ENCODE peak calls at places on chromosome 16, in ten cellular contexts. One of them, this sample, is unnamed.
A peak's percentile ranks its signal among the peaks of the same experiment; 100 is the strongest.

GRCh38 chr16:80027007-80027965 is 426.7 kb upstream of the MAF start:
- DNase-seq in NCI-H1092: no peak
- DNase-seq in activated CD8-positive, alpha-beta memory T cell treated with anti-CD3 and anti-CD28 coated beads for 48 hours: peak; percentile 4
- DNase-seq in PC-3: peak; percentile 86
- DNase-seq in HEK293T: peak; percentile 40
- DNase-seq in CD4-positive, CD25-positive, alpha-beta regulatory T cell: peak; percentile 2
- DNase-seq in activated naive CD4-positive, alpha-beta T cell: no peak
- DNase-seq in tibial nerve: no peak
- DNase-seq in EL: peak; percentile 99
- DNase-seq in stimulated activated CD4-positive, alpha-beta T cell treated with anti-CD3 and anti-CD28 coated beads, Interleukin-15, amount 100 ng/mL, for 1 hour: peak; percentile 4
- DNase-seq in this sample: no peak

GRCh38 chr16:679808-680624 is at the start of gene STUB1:
- DNase-seq in NCI-H1092: peak; percentile 83
- DNase-seq in activated CD8-positive, alpha-beta memory T cell treated with anti-CD3 and anti-CD28 coated beads for 48 hours: peak; percentile 79
- DNase-seq in PC-3: peak; percentile 72
- DNase-seq in HEK293T: peak; percentile 80
- DNase-seq in CD4-positive, CD25-positive, alpha-beta regulatory T cell: peak; percentile 81
- DNase-seq in activated naive CD4-positive, alpha-beta T cell: peak; percentile 87
- DNase-seq in tibial nerve: peak; percentile 74
- DNase-seq in EL: peak; percentile 86
- DNase-seq in stimulated activated CD4-positive, alpha-beta T cell treated with anti-CD3 and anti-CD28 coated beads, Interleukin-15, amount 100 ng/mL, for 1 hour: peak; percentile 79
- DNase-seq in this sample: peak; percentile 87

GRCh38 chr16:85583491-85584181 is 29.5 kb upstream of the GSE1 start:
- DNase-seq in NCI-H1092: no peak
- DNase-seq in activated CD8-positive, alpha-beta memory T cell treated with anti-CD3 and anti-CD28 coated beads for 48 hours: no peak
- DNase-seq in PC-3: no peak
- DNase-seq in HEK293T: no peak
- DNase-seq in CD4-positive, CD25-positive, alpha-beta regulatory T cell: no peak
- DNase-seq in activated naive CD4-positive, alpha-beta T cell: no peak
- DNase-seq in tibial nerve: no peak
- DNase-seq in EL: peak; percentile 79
- DNase-seq in stimulated activated CD4-positive, alpha-beta T cell treated with anti-CD3 and anti-CD28 coated beads, Interleukin-15, amount 100 ng/mL, for 1 hour: no peak
- DNase-seq in this sample: peak; percentile 65

GRCh38 chr16:25707982-25708583 is 16.3 kb downstream of the HS3ST4 start:
- DNase-seq in NCI-H1092: no peak
- DNase-seq in activated CD8-positive, alpha-beta memory T cell treated with anti-CD3 and anti-CD28 coated beads for 48 hours: no peak
- DNase-seq in PC-3: peak; percentile 49
- DNase-seq in HEK293T: peak; percentile 21
- DNase-seq in CD4-positive, CD25-positive, alpha-beta regulatory T cell: no peak
- DNase-seq in activated naive CD4-positive, alpha-beta T cell: no peak
- DNase-seq in tibial nerve: no peak
- DNase-seq in EL: no peak
- DNase-seq in stimulated activated CD4-positive, alpha-beta T cell treated with anti-CD3 and anti-CD28 coated beads, Interleukin-15, amount 100 ng/mL, for 1 hour: no peak
- DNase-seq in this sample: no peak

GRCh38 chr16:3487521-3488410 is 7.5 kb downstream of the C16orf90 start:
- DNase-seq in NCI-H1092: no peak
- DNase-seq in activated CD8-positive, alpha-beta memory T cell treated with anti-CD3 and anti-CD28 coated beads for 48 hours: no peak
- DNase-seq in PC-3: no peak
- DNase-seq in HEK293T: no peak
- DNase-seq in CD4-positive, CD25-positive, alpha-beta regulatory T cell: no peak
- DNase-seq in activated naive CD4-positive, alpha-beta T cell: no peak
- DNase-seq in tibial nerve: no peak
- DNase-seq in EL: no peak
- DNase-seq in stimulated activated CD4-positive, alpha-beta T cell treated with anti-CD3 and anti-CD28 coated beads, Interleukin-15, amount 100 ng/mL, for 1 hour: no peak
- DNase-seq in this sample: no peak

GRCh38 chr16:4176794-4177438 is 60.7 kb upstream of the ADCY9 start:
- DNase-seq in NCI-H1092: no peak
- DNase-seq in activated CD8-positive, alpha-beta memory T cell treated with anti-CD3 and anti-CD28 coated beads for 48 hours: no peak
- DNase-seq in PC-3: peak; percentile 54
- DNase-seq in HEK293T: no peak
- DNase-seq in CD4-positive, CD25-positive, alpha-beta regulatory T cell: no peak
- DNase-seq in activated naive CD4-positive, alpha-beta T cell: no peak
- DNase-seq in tibial nerve: no peak
- DNase-seq in EL: peak; percentile 71
- DNase-seq in stimulated activated CD4-positive, alpha-beta T cell treated with anti-CD3 and anti-CD28 coated beads, Interleukin-15, amount 100 ng/mL, for 1 hour: no peak
- DNase-seq in this sample: no peak

GRCh38 chr16:4407543-4408322 is 8.7 kb downstream of the CORO7 start:
- DNase-seq in NCI-H1092: no peak
- DNase-seq in activated CD8-positive, alpha-beta memory T cell treated with anti-CD3 and anti-CD28 coated beads for 48 hours: no peak
- DNase-seq in PC-3: peak; percentile 44
- DNase-seq in HEK293T: no peak
- DNase-seq in CD4-positive, CD25-positive, alpha-beta regulatory T cell: no peak
- DNase-seq in activated naive CD4-positive, alpha-beta T cell: no peak
- DNase-seq in tibial nerve: no peak
- DNase-seq in EL: peak; percentile 71
- DNase-seq in stimulated activated CD4-positive, alpha-beta T cell treated with anti-CD3 and anti-CD28 coated beads, Interleukin-15, amount 100 ng/mL, for 1 hour: no peak
- DNase-seq in this sample: no peak

GRCh38 chr16:11949527-11949926 is 7.7 kb upstream of the NPIPB2 start:
- DNase-seq in NCI-H1092: peak; percentile 34
- DNase-seq in activated CD8-positive, alpha-beta memory T cell treated with anti-CD3 and anti-CD28 coated beads for 48 hours: no peak
- DNase-seq in PC-3: peak; percentile 68
- DNase-seq in HEK293T: peak; percentile 64
- DNase-seq in CD4-positive, CD25-positive, alpha-beta regulatory T cell: no peak
- DNase-seq in activated naive CD4-positive, alpha-beta T cell: no peak
- DNase-seq in tibial nerve: no peak
- DNase-seq in EL: peak; percentile 52
- DNase-seq in stimulated activated CD4-positive, alpha-beta T cell treated with anti-CD3 and anti-CD28 coated beads, Interleukin-15, amount 100 ng/mL, for 1 hour: no peak
- DNase-seq in this sample: peak; percentile 30

GRCh38 chr16:78896280-78896679 is 704.3 kb downstream of the MAF start:
- DNase-seq in NCI-H1092: no peak
- DNase-seq in activated CD8-positive, alpha-beta memory T cell treated with anti-CD3 and anti-CD28 coated beads for 48 hours: no peak
- DNase-seq in PC-3: no peak
- DNase-seq in HEK293T: no peak
- DNase-seq in CD4-positive, CD25-positive, alpha-beta regulatory T cell: peak; percentile 36
- DNase-seq in activated naive CD4-positive, alpha-beta T cell: no peak
- DNase-seq in tibial nerve: no peak
- DNase-seq in EL: no peak
- DNase-seq in stimulated activated CD4-positive, alpha-beta T cell treated with anti-CD3 and anti-CD28 coated beads, Interleukin-15, amount 100 ng/mL, for 1 hour: no peak
- DNase-seq in this sample: no peak

GRCh38 chr16:56603589-56603988 is 4.8 kb upstream of the MT2A start:
- DNase-seq in NCI-H1092: peak; percentile 24
- DNase-seq in activated CD8-positive, alpha-beta memory T cell treated with anti-CD3 and anti-CD28 coated beads for 48 hours: no peak
- DNase-seq in PC-3: peak; percentile 72
- DNase-seq in HEK293T: peak; percentile 47
- DNase-seq in CD4-positive, CD25-positive, alpha-beta regulatory T cell: no peak
- DNase-seq in activated naive CD4-positive, alpha-beta T cell: no peak
- DNase-seq in tibial nerve: no peak
- DNase-seq in EL: peak; percentile 42
- DNase-seq in stimulated activated CD4-positive, alpha-beta T cell treated with anti-CD3 and anti-CD28 coated beads, Interleukin-15, amount 100 ng/mL, for 1 hour: no peak
- DNase-seq in this sample: no peak